ENCODE peak calls at places on chromosomes 16 and 17, in eight cellular contexts. X, P, H, Q, A, E, V and K are unnamed samples.

GRCh38 chr16:21126518-21126917 is 24.1 kb downstream of the DNAH3 start:
- DNase-seq in P (no peak), Q (no peak), X (no peak), A (no peak), E (no peak), V (no peak), H (no peak), K (no peak)

GRCh38 chr17:7530294-7530900 is 18.5 kb upstream of the TNFSF12 start:
- DNase-seq in E (no peak), X (no peak), V (no peak), H (no peak), A (no peak), P (no peak), Q (no peak), K (no peak)

GRCh38 chr17:50062323-50063243 is 6.7 kb downstream of the ITGA3 start:
- DNase-seq in H (no peak), A (no peak), P (peak), E (peak), V (peak), Q (peak), X (peak), K (peak)

GRCh38 chr17:10226930-10227695 is 28.7 kb upstream of the GAS7 start:
- DNase-seq in A (peak), X (no peak), Q (peak), H (peak), V (no peak), P (peak), E (peak), K (peak)

GRCh38 chr16:80515374-80515773 is 25.4 kb upstream of the DYNLRB2 start:
- DNase-seq in H (no peak), X (no peak), P (no peak), E (no peak), A (no peak), Q (no peak), V (no peak), K (no peak)

GRCh38 chr16:20901068-20901440 is 483 bp downstream of the LYRM1 start:
- DNase-seq in X (no peak), E (no peak), Q (no peak), H (no peak), P (no peak), A (no peak), V (no peak), K (no peak)

GRCh38 chr17:36089888-36090836 is at the start of gene CCL3:
- DNase-seq in A (peak), X (no peak), Q (peak), V (no peak), P (no peak), E (no peak), H (peak), K (no peak)

GRCh38 chr17:74971069-74971841 is 1.3 kb downstream of the HID1 start:
- DNase-seq in H (no peak), X (no peak), E (no peak), P (peak), V (no peak), Q (no peak), A (no peak), K (no peak)

GRCh38 chr17:27241346-27241946 is 52.5 kb upstream of the WSB1 start:
- DNase-seq in Q (no peak), X (no peak), A (peak), E (no peak), P (no peak), V (no peak), H (no peak), K (peak)

GRCh38 chr16:3645504-3646347 is 8.8 kb upstream of the DNASE1 start:
- DNase-seq in A (no peak), P (peak), V (peak), E (no peak), X (no peak), H (no peak), Q (no peak), K (no peak)

GRCh38 chr17:79919164-79919585 is 79.9 kb upstream of the CBX4 start:
- DNase-seq in Q (peak), P (no peak), H (peak), V (peak), E (peak), A (no peak), X (peak), K (peak)

GRCh38 chr16:80023865-80024264 is 423.3 kb upstream of the MAF start:
- DNase-seq in H (no peak), V (no peak), E (no peak), P (no peak), X (no peak), Q (no peak), A (no peak), K (no peak)

GRCh38 chr16:68451656-68452055 is 3.3 kb upstream of the SMPD3 start:
- DNase-seq in X (no peak), P (no peak), H (no peak), A (no peak), V (no peak), Q (no peak), E (no peak), K (no peak)

GRCh38 chr16:19386555-19386954 is 31.1 kb upstream of the TMC5 start:
- DNase-seq in V (no peak), X (no peak), H (no peak), P (no peak), Q (no peak), A (no peak), E (no peak), K (no peak)

GRCh38 chr16:26665166-26665939 is 401.4 kb upstream of the C16orf82 start:
- DNase-seq in Q (no peak), P (no peak), V (no peak), A (no peak), H (no peak), E (no peak), X (no peak), K (no peak)

GRCh38 chr17:49210158-49211029 is at the start of the genes ABI3 and GNGT2:
- DNase-seq in A (peak), H (no peak), P (no peak), X (no peak), Q (peak), E (peak), V (no peak), K (peak)

GRCh38 chr16:48831081-48831722 is 221.2 kb upstream of the N4BP1 start:
- DNase-seq in A (peak), P (peak), Q (no peak), H (no peak), X (no peak), E (no peak), V (no peak), K (no peak)

GRCh38 chr17:44559288-44560249 is 2.3 kb downstream of the FZD2 start:
- DNase-seq in V (no peak), H (no peak), Q (no peak), E (no peak), X (no peak), P (no peak), A (no peak), K (peak)
- H3K4me3 ChIP-seq in V (no peak), H (peak), Q (peak), E (no peak), X (peak), P (peak), A (no peak), K (peak)

GRCh38 chr17:57001541-57001940 is 23.6 kb downstream of the SCPEP1 start:
- DNase-seq in H (no peak), Q (no peak), E (no peak), V (no peak), X (no peak), A (peak), P (no peak), K (no peak)
- TF ChIP-seq CTCF in H (no peak), Q (no peak), E (no peak), V (no peak), X (no peak), A (no peak), P (no peak), K (no peak)

GRCh38 chr17:43212641-43213490 is 1.2 kb downstream of the TMEM106A start:
- DNase-seq in E (no peak), Q (no peak), V (peak), P (no peak), H (no peak), X (no peak), A (peak), K (peak)
- H3K4me3 ChIP-seq in E (no peak), Q (peak), V (no peak), P (peak), H (peak), X (peak), A (peak), K (peak)

GRCh38 chr17:81394831-81395599 is at the start of gene BAHCC1:
- DNase-seq in V (peak), A (peak), E (peak), H (peak), X (peak), P (peak), Q (peak), K (peak)

GRCh38 chr17:81392909-81393654 is 2.2 kb upstream of the BAHCC1 start:
- DNase-seq in A (peak), X (no peak), Q (no peak), V (no peak), E (no peak), P (no peak), H (no peak), K (no peak)

GRCh38 chr17:81391964-81392908 is 3.0 kb upstream of the BAHCC1 start:
- DNase-seq in X (no peak), H (no peak), P (peak), V (peak), Q (no peak), E (peak), A (no peak), K (peak)

GRCh38 chr17:81394377-81394747 is 895 bp upstream of the BAHCC1 start:
- DNase-seq in E (no peak), A (peak), V (no peak), X (no peak), Q (no peak), H (no peak), P (no peak), K (no peak)

DNA sequence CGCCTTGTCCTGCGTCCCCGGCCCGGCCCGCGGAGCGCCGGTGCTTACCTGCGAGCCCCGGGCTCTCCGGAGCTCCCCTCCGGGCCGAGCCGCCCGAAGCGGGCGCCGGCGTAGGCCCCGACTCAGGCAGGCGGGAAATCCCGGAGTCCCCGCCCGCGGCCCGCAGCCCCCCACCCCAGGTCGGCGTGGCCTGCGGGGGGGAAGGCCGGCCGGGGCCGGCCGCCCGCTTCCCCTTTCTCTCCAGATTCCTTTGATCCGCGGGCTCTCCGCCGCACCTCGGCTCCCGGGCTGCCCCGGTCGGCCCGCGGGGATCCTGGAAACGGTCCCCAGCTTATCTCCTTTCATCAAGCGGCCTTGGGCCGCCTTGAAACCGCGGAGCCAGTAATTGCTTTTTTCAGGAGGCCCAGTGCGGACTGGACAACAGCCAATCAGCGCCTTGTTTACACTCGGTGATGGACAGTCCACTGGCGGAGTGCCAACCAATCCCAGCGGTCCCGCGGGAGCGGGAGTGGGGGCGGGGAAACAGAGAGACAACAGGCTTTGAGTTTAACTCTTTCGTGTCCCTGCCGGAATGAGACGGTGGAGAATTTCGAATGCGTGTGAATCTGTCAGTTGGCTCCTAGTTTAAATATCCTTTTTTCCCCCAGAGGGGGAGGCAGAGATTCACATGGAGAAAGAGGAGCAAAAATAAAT is 1.4 kb upstream of the BAHCC1 start:
- DNase-seq in H (peak), P (peak), Q (peak), E (peak), X (peak), A (peak), V (peak), K (peak)
- TF ChIP-seq CTCF in H (no peak), P (peak), Q (no peak), E (no peak), X (no peak), A (no peak), V (no peak), K (peak)

DNA sequence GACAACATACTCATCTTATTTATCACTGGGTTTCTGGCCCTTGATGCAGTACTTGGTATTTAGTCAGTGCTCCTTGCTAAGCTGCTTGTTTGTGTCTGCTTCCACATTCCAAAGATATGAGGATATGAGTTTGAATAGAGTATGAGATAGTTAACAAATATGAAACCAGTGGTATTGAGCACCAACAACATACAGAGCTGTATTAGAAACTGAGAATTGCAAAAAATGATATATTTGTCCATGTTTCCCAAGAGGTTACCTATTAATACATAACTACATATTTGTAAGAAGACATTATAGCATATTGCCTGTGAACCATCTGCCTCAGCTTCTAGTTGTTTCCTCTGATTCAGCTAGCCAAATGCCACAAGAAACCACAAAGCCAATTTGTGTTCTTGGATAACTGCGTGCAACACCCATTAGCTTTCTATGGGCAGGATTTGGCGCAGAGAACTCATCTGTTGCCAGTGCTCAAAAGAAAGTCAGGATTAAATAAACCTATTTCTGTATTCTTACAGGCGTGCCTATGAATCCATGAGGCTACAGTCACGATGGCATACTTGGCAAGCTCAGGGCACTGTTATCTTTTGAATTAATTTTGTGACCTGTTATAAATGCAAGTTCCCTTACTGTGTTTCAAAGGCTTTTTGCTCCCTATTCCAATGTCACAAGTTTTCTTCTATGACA is 194.5 kb downstream of the MAP2K6 start:
- DNase-seq in Q (no peak), V (peak), E (no peak), X (no peak), H (no peak), A (no peak), P (no peak), K (peak)
- H3K4me3 ChIP-seq in Q (no peak), V (no peak), E (no peak), X (peak), H (no peak), A (no peak), P (no peak), K (no peak)

GRCh38 chr17:53186004-53186403 is 636.7 kb upstream of the KIF2B start:
- DNase-seq in Q (no peak), H (no peak), P (peak), V (no peak), E (no peak), A (no peak), X (no peak), K (no peak)

GRCh38 chr17:53193044-53193443 is 629.7 kb upstream of the KIF2B start:
- DNase-seq in Q (no peak), E (no peak), V (no peak), H (no peak), A (no peak), X (no peak), P (no peak), K (no peak)

DNA sequence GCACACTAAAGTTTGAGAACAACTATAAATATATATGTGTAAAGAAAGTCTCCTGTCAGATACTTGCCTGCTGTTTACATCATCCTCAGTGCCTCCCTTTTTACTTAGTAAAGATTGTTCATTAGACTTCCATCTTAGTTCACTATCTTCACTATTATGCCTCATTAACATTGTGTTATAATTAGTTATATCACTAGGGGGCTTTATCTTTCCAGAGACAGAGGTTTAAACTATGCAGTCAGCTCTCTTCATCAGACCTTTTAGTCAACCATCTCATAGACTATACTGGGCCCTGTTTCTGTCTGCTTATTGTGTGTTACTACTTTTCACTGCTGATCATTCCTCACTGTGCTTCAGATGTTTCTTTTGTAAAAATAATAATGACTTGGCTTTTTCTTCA is 630.8 kb upstream of the KIF2B start:
- DNase-seq in V (no peak), H (no peak), E (no peak), A (peak), X (no peak), Q (no peak), P (peak), K (no peak)
- TF ChIP-seq CTCF in V (no peak), H (no peak), E (no peak), A (no peak), X (no peak), Q (no peak), P (no peak), K (no peak)

GRCh38 chr17:78232774-78233173 is 1.3 kb downstream of the TMEM235 start:
- DNase-seq in Q (no peak), V (no peak), H (no peak), E (no peak), A (no peak), P (no peak), X (no peak), K (no peak)

GRCh38 chr17:78230252-78230962 is 1.0 kb upstream of the TMEM235 start:
- DNase-seq in V (no peak), X (no peak), P (no peak), E (no peak), A (no peak), Q (no peak), H (no peak), K (no peak)

GRCh38 chr17:78230996-78231931 is at the start of gene TMEM235:
- DNase-seq in X (no peak), V (no peak), Q (no peak), E (no peak), H (no peak), A (peak), P (no peak), K (no peak)

GRCh38 chr17:78233678-78234077 is 2.2 kb downstream of the TMEM235 start:
- DNase-seq in A (no peak), X (no peak), P (no peak), V (no peak), H (no peak), Q (no peak), E (no peak), K (no peak)

DNA sequence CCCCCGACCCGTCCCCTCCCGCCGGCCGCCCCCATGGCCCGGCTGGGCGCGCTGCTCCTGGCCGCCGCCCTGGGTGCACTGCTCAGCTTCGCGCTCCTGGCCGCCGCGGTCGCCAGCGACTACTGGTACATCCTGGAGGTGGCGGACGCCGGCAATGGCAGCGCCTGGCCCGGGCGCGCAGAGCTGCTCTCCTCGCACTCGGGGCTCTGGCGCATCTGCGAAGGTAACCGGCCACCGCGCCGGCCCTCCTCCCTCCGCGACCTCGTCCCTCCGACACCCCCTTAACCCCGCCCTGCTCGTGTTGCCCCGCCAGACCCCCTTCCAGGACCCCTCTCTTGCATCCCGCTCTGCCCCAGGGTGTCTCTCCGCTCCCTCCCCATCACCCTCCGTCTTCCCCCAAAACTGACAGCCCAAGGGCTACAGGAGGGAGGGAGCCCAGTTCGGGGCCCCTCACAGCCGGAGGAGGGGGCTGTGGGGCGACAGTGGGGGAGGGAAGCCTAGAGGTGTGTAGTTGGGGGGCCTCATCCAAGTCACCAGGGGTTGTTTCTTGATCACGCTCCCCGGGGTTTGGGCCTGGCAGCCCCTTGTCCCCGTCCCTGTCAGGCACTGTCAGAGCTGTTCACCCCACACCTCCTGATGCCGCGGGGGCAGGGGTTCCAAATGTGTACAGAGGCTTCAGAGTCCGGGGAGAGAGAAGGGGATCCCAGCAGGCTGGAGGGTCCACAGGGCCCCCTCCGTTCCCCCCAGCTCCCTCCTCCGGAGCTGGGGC is 744 bp downstream of the TMEM235 start:
- DNase-seq in P (peak), H (no peak), A (peak), Q (no peak), X (no peak), V (no peak), E (no peak), K (no peak)
- H3K4me3 ChIP-seq in P (peak), H (no peak), A (no peak), Q (no peak), X (no peak), V (no peak), E (no peak), K (no peak)

GRCh38 chr16:70370924-70371323 is 24.2 kb downstream of the DDX19A start:
- DNase-seq in P (no peak), V (no peak), Q (no peak), X (no peak), A (no peak), E (no peak), H (no peak), K (no peak)
- TF ChIP-seq CTCF in P (no peak), V (no peak), Q (no peak), X (no peak), A (no peak), E (no peak), H (no peak), K (no peak)

GRCh38 chr17:38563362-38564253 is 42.1 kb downstream of the SRCIN1 start:
- DNase-seq in V (no peak), P (peak), A (no peak), Q (no peak), X (no peak), H (no peak), E (no peak), K (no peak)
- H3K4me3 ChIP-seq in V (no peak), P (no peak), A (no peak), Q (no peak), X (no peak), H (no peak), E (no peak), K (no peak)

DNA sequence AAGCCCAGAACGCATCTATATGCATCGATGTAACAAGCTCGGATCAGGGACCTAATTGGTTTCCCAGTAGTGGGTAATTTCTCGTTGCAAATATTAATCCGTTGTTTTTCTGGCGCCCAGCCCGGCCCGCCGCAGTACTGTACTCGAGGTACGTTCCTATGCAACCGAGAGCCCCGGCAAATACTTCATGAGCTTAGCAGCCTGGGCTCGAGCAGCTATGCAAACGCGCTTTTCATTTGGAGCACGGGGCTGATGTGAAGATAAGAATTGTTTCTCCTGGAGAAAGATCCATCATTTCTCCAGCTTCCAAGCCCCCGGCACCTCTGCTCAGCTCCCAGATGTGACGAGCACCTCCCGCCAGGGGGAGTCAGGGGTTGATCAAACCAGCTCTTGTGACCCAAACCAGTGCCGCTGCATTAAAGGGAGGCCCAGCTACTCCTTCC is 229.8 kb downstream of the KATNIP start:
- DNase-seq in E (peak), Q (peak), V (no peak), A (no peak), P (peak), H (peak), X (no peak), K (peak)
- TF ChIP-seq CTCF in E (peak), Q (no peak), V (no peak), A (no peak), P (peak), H (peak), X (peak), K (peak)